ENCODE peak calls at places on chromosomes 16 and 17, in ten cellular contexts. A is DMS153; U is HTR-8/SVneo; X is mesendoderm; C is lower lobe of right lung; H is WTC11; W is testis; E is fibroblast of mammary gland; Q is pons; M is Jurkat, Clone E6-1. J is an unnamed sample.

GRCh38 chr16:68289621-68290329 is 21.0 kb downstream of the SLC7A6OS start:
- DNase-seq in A (no peak), U (no peak), X (peak; percentile 32), C (no peak), H (no peak), W (no peak), E (no peak), Q (no peak), M (no peak), J (no peak)

GRCh38 chr17:81841866-81842265 is 7.0 kb upstream of the PPP1R27 start:
- DNase-seq in A (no peak), U (no peak), X (no peak), C (no peak), H (no peak), W (no peak), E (no peak), Q (no peak), M (peak; percentile 41), J (no peak)

GRCh38 chr17:37067555-37068111 is 118.9 kb downstream of the AATF start:
- DNase-seq in A (no peak), U (peak; percentile 93), X (peak; percentile 66), C (no peak), H (no peak), W (no peak), E (peak; percentile 85), Q (no peak), M (no peak), J (peak; percentile 74)

GRCh38 chr17:9195961-9196668 is 174.8 kb downstream of the NTN1 start:
- DNase-seq in A (no peak), U (no peak), X (peak; percentile 89), C (no peak), H (peak; percentile 58), W (no peak), E (no peak), Q (no peak), M (no peak), J (no peak)

GRCh38 chr17:77303620-77304019 is 162.9 kb downstream of the SEC14L1 start:
- DNase-seq in A (no peak), U (no peak), X (no peak), C (no peak), H (no peak), W (no peak), E (peak; percentile 72), Q (no peak), M (no peak), J (no peak)

GRCh38 chr17:31726980-31727427 is 132.0 kb downstream of the COPRS start:
- DNase-seq in A (no peak), U (peak; percentile 46), X (no peak), C (no peak), H (no peak), W (no peak), E (peak; percentile 70), Q (no peak), M (no peak), J (peak; percentile 43)

GRCh38 chr17:28325221-28325620 is 6.2 kb downstream of the TMEM97 start:
- DNase-seq in A (no peak), U (no peak), X (no peak), C (no peak), H (no peak), W (no peak), E (no peak), Q (no peak), M (no peak), J (no peak)

GRCh38 chr17:61427567-61427966 is 24.7 kb upstream of the TBX4 start:
- DNase-seq in A (no peak), U (no peak), X (no peak), C (no peak), H (no peak), W (no peak), E (no peak), Q (no peak), M (no peak), J (no peak)

GRCh38 chr17:43442711-43443110 is 41.1 kb upstream of the DHX8 start:
- DNase-seq in A (no peak), U (no peak), X (no peak), C (no peak), H (no peak), W (no peak), E (peak; percentile 81), Q (no peak), M (no peak), J (peak; percentile 46)

GRCh38 chr17:21295036-21295952 is 10.8 kb downstream of the MAP2K3 start:
- DNase-seq in A (no peak), U (no peak), X (peak; percentile 45), C (no peak), H (no peak), W (no peak), E (peak; percentile 41), Q (no peak), M (no peak), J (no peak)

GRCh38 chr17:44627513-44627912 is 28.8 kb upstream of the MEIOC start:
- DNase-seq in A (no peak), U (no peak), X (no peak), C (no peak), H (no peak), W (peak; percentile 33), E (no peak), Q (no peak), M (no peak), J (no peak)

GRCh38 chr16:81552743-81553079 is 108.1 kb downstream of the CMIP start:
- DNase-seq in A (no peak), U (no peak), X (no peak), C (no peak), H (no peak), W (no peak), E (no peak), Q (no peak), M (no peak), J (no peak)

GRCh38 chr17:74466785-74467158 is 338 bp downstream of the CD300A start:
- DNase-seq in A (no peak), U (no peak), X (no peak), C (no peak), H (no peak), W (no peak), E (no peak), Q (no peak), M (no peak), J (no peak)

GRCh38 chr16:8665529-8665928 is 8.9 kb upstream of the ABAT start:
- DNase-seq in A (no peak), U (no peak), X (peak; percentile 41), C (no peak), H (peak; percentile 22), W (no peak), E (no peak), Q (no peak), M (no peak), J (no peak)

GRCh38 chr17:65593870-65594584 is 32.6 kb upstream of the AXIN2 start:
- DNase-seq in A (no peak), U (no peak), X (peak; percentile 60), C (no peak), H (no peak), W (no peak), E (no peak), Q (no peak), M (no peak), J (no peak)

GRCh38 chr17:76789235-76789788 is 51.4 kb downstream of the MFSD11 start:
- DNase-seq in A (peak; percentile 34), U (no peak), X (peak; percentile 21), C (peak; percentile 66), H (no peak), W (no peak), E (no peak), Q (no peak), M (no peak), J (no peak)

GRCh38 chr17:3838206-3838605 is 7.8 kb downstream of the NCBP3 start:
- DNase-seq in A (no peak), U (no peak), X (no peak), C (no peak), H (no peak), W (no peak), E (no peak), Q (no peak), M (no peak), J (no peak)

J was measured in HFFc6.